ENCODE peak calls at places on chromosomes 16 and 17, in ten cellular contexts. J is spleen, B is sigmoid colon, T is prostate gland, G is transverse colon, F is Panc1, C is breast epithelium, A is GM23338, D is upper lobe of left lung, Q is HL-60. E is an unnamed sample.

GRCh38 chr17:52207786-52208185 is 49.3 kb upstream of the CA10 start:
- DNase-seq in Q (no peak), J (no peak), D (no peak), T (no peak), G (no peak), C (no peak), A (no peak), F (no peak), B (no peak), E (no peak)

GRCh38 chr16:24035127-24035842 is 199.5 kb downstream of the PRKCB start:
- DNase-seq in C (no peak), D (peak), Q (no peak), A (no peak), F (no peak), G (peak), J (peak), T (no peak), B (no peak), E (no peak)

GRCh38 chr16:69712277-69712676 is 14.1 kb downstream of the NQO1 start:
- DNase-seq in B (no peak), C (peak), F (no peak), A (no peak), D (no peak), Q (no peak), T (no peak), G (no peak), J (no peak), E (no peak)

GRCh38 chr17:10836145-10836544 is 1.7 kb downstream of the PIRT start:
- DNase-seq in T (no peak), J (no peak), C (no peak), A (no peak), B (no peak), D (no peak), F (no peak), G (no peak), Q (no peak), E (no peak)

GRCh38 chr17:18161226-18162094 is 22.2 kb upstream of the ALKBH5 start:
- DNase-seq in Q (no peak), F (no peak), C (no peak), B (no peak), G (no peak), T (no peak), A (no peak), D (no peak), J (no peak), E (no peak)

GRCh38 chr17:9079461-9080103 is 58.3 kb downstream of the NTN1 start:
- DNase-seq in A (no peak), G (no peak), Q (peak), C (no peak), F (no peak), T (no peak), J (no peak), D (no peak), B (no peak), E (no peak)

GRCh38 chr17:62067165-62068145 is 2.4 kb upstream of the MED13 start:
- DNase-seq in Q (no peak), F (no peak), J (no peak), B (no peak), D (no peak), A (peak), T (no peak), C (no peak), G (no peak), E (no peak)

GRCh38 chr17:78362671-78363070 is 2.8 kb upstream of the SOCS3 start:
- DNase-seq in T (no peak), D (no peak), F (no peak), Q (no peak), B (no peak), A (peak), G (no peak), J (no peak), C (no peak), E (no peak)

GRCh38 chr16:70454221-70455034 is at the start of gene FCSK:
- DNase-seq in B (peak), Q (peak), A (peak), G (peak), C (no peak), T (peak), F (no peak), J (peak), D (peak), E (no peak)

GRCh38 chr16:47731252-47731651 is 270.1 kb downstream of the PHKB start:
- DNase-seq in J (no peak), D (no peak), Q (no peak), F (no peak), A (no peak), B (no peak), T (no peak), G (no peak), C (peak), E (no peak)

GRCh38 chr17:67995568-67996191 is 589 bp downstream of the C17orf58 start:
- DNase-seq in A (peak), Q (no peak), F (no peak), J (peak), T (peak), G (peak), C (no peak), D (peak), B (peak), E (peak)

GRCh38 chr16:10824111-10824893 is 5.7 kb upstream of the TVP23A start:
- DNase-seq in G (peak), F (no peak), Q (no peak), A (no peak), J (no peak), B (no peak), C (no peak), D (no peak), T (peak), E (no peak)

GRCh38 chr16:3188925-3189825 is 1.2 kb downstream of the OR1F1 start:
- DNase-seq in G (no peak), C (no peak), J (peak), A (peak), F (peak), D (no peak), B (no peak), Q (no peak), T (no peak), E (no peak)

GRCh38 chr17:55458977-55459376 is 37.3 kb upstream of the MMD start:
- DNase-seq in C (no peak), A (no peak), D (no peak), F (no peak), Q (no peak), G (no peak), B (no peak), J (no peak), T (no peak), E (no peak)

GRCh38 chr17:42748202-42748905 is 3.5 kb upstream of the EZH1 start:
- DNase-seq in Q (no peak), T (no peak), G (no peak), J (peak), B (peak), D (no peak), C (no peak), F (no peak), A (no peak), E (no peak)

GRCh38 chr17:68182016-68182315 is 65.9 kb upstream of the AMZ2 start:
- DNase-seq in D (no peak), A (no peak), J (no peak), F (no peak), C (no peak), Q (no peak), B (no peak), G (no peak), T (no peak), E (no peak)

GRCh38 chr16:47815655-47816054 is 340.1 kb downstream of the ABCC12 start:
- DNase-seq in B (no peak), D (no peak), J (no peak), F (no peak), A (no peak), G (no peak), C (no peak), Q (no peak), T (no peak), E (no peak)

GRCh38 chr17:2712300-2713043 is 908 bp upstream of the CLUH start:
- DNase-seq in T (no peak), G (no peak), Q (no peak), D (no peak), C (no peak), F (no peak), A (peak), J (no peak), B (peak), E (peak)

GRCh38 chr16:47726031-47726675 is 265.0 kb downstream of the PHKB start:
- DNase-seq in B (no peak), G (no peak), J (no peak), Q (no peak), F (no peak), T (no peak), A (no peak), D (no peak), C (no peak), E (no peak)

GRCh38 chr17:74190154-74190553 is 13.3 kb upstream of the RPL38 start:
- DNase-seq in T (no peak), J (no peak), D (no peak), B (no peak), C (no peak), G (no peak), A (peak), F (no peak), Q (peak), E (no peak)

GRCh38 chr17:40061532-40062038 is 1.2 kb upstream of the THRA start:
- DNase-seq in C (no peak), Q (no peak), G (peak), J (peak), T (no peak), F (no peak), A (no peak), D (peak), B (no peak), E (no peak)

GRCh38 chr17:58476812-58477211 is 11.4 kb downstream of the HSF5 start:
- DNase-seq in C (no peak), A (peak), J (no peak), D (peak), B (no peak), G (no peak), Q (no peak), T (no peak), F (no peak), E (no peak)

GRCh38 chr17:51709867-51710266 is 448.6 kb downstream of the CA10 start:
- DNase-seq in C (no peak), F (no peak), B (no peak), Q (no peak), G (no peak), J (no peak), T (no peak), D (no peak), A (no peak), E (no peak)

GRCh38 chr17:14359251-14359939 is 58.5 kb downstream of the HS3ST3B1 start:
- DNase-seq in J (peak), A (no peak), D (peak), Q (peak), F (no peak), C (no peak), B (no peak), T (no peak), G (no peak), E (no peak)

GRCh38 chr16:64455275-64455674 is 666.6 kb downstream of the CDH11 start:
- DNase-seq in A (no peak), J (no peak), T (no peak), F (no peak), C (no peak), G (no peak), B (no peak), Q (no peak), D (no peak), E (no peak)

GRCh38 chr17:6703751-6704150 is 9.4 kb downstream of the SLC13A5 start:
- DNase-seq in T (no peak), A (no peak), F (no peak), C (no peak), J (no peak), D (peak), B (peak), G (no peak), Q (no peak), E (no peak)

GRCh38 chr17:50785942-50786570 is 18.7 kb upstream of the ANKRD40CL start:
- DNase-seq in C (peak), G (no peak), F (no peak), Q (no peak), J (no peak), D (no peak), T (peak), A (no peak), B (no peak), E (no peak)

GRCh38 chr16:80827007-80827406 is 22.6 kb upstream of the CDYL2 start:
- DNase-seq in T (no peak), D (no peak), G (no peak), A (no peak), B (no peak), C (no peak), F (no peak), J (no peak), Q (no peak), E (no peak)

GRCh38 chr17:61463068-61463980 is 11.1 kb downstream of the TBX4 start:
- DNase-seq in A (peak), G (no peak), T (no peak), D (peak), C (no peak), J (peak), Q (no peak), F (no peak), B (peak), E (no peak)

GRCh38 chr16:27169511-27170071 is 33.7 kb upstream of the KDM8 start:
- DNase-seq in G (peak), C (no peak), B (no peak), T (no peak), D (no peak), J (no peak), A (peak), Q (peak), F (no peak), E (no peak)

GRCh38 chr17:65850486-65850885 is 289.0 kb upstream of the AXIN2 start:
- DNase-seq in Q (peak), C (no peak), F (no peak), D (no peak), A (no peak), J (no peak), T (no peak), G (no peak), B (no peak), E (no peak)

GRCh38 chr17:41667280-41668008 is 21.2 kb upstream of the EIF1 start:
- DNase-seq in A (no peak), Q (no peak), D (no peak), J (peak), F (no peak), B (peak), G (no peak), T (no peak), C (no peak), E (no peak)

GRCh38 chr16:22092143-22092933 is at the start of gene VWA3A:
- DNase-seq in T (no peak), Q (no peak), B (no peak), D (no peak), J (no peak), G (no peak), A (peak), F (no peak), C (no peak), E (no peak)

GRCh38 chr16:31461201-31461920 is 2.1 kb downstream of the ARMC5 start:
- DNase-seq in G (no peak), F (no peak), D (no peak), C (no peak), Q (no peak), T (no peak), J (peak), B (peak), A (no peak), E (peak)

GRCh38 chr16:31458073-31458834 is 1.0 kb upstream of the ARMC5 start:
- DNase-seq in T (no peak), C (peak), F (no peak), Q (peak), A (peak), J (peak), B (peak), G (peak), D (peak), E (no peak)

GRCh38 chr16:31460582-31461002 is 1.3 kb downstream of the ARMC5 start:
- DNase-seq in B (peak), T (no peak), F (no peak), D (no peak), C (no peak), Q (peak), A (peak), G (no peak), J (peak), E (no peak)

GRCh38 chr16:31458835-31459721 is at the start of gene ARMC5:
- DNase-seq in J (peak), D (peak), Q (peak), F (peak), C (peak), G (peak), T (peak), A (peak), B (peak), E (peak)

GRCh38 chr16:31459722-31460581 is 651 bp downstream of the ARMC5 start:
- DNase-seq in D (peak), F (peak), C (peak), J (peak), G (peak), Q (peak), T (peak), A (peak), B (peak), E (peak)
- TF ChIP-seq POLR2AphosphoS5 in D (peak), F (no peak), C (peak), J (no peak), G (peak), Q (no peak), T (peak), A (no peak), B (peak), E (no peak)

DNA sequence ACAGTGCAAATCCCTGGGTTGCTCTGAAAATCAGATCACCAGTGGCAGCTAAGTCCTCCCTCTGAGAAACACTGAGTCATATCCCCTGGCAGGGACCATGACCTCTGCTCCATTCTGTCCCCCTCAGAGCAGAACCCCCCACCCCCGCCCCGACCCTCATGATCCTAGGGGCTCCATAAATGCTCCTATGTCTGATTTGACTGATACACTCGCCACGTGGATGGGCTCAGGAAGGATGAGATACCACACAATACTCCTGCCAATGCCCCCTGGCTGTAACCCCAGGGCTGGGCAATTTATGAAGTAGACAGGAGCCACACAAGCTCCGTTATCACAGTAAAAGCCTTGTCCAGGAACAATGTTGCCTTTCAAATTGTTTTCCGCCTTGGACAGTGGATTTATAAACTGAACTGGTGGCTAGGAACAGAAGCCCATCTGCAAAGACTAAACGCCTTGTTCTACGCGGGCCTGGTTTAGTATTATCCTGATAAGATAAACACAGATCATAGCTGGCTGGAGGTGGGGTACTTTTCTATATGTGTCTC is 394.8 kb downstream of the SLC39A11 start:
- DNase-seq in D (no peak), Q (no peak), C (no peak), F (no peak), A (no peak), G (no peak), J (no peak), T (no peak), B (no peak), E (no peak)
- TF ChIP-seq POLR2AphosphoS5 in D (peak), Q (no peak), C (no peak), F (no peak), A (no peak), G (no peak), J (no peak), T (no peak), B (no peak), E (no peak)

DNA sequence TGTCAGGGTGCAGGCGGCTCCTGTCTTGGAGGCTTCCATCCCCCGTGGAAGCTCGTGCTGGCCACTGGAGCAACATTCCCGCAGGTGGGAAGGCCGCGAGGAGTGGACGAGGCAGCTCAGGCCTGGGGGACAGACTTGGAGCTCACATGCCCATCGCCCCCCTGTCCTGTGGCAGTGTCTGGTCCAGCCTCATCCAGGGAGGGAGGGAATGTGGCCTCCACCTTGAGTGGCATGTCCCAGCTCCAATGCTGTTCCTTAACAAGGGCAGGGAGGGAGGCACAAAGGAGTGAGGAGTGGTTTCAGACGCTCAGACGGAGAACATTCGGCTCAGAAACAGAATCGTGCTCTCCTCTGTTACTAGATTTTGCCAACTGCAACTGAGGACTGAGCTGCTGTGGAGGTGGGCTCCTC is 159.4 kb upstream of the CHMP6 start:
- DNase-seq in Q (no peak), A (peak), B (peak), F (no peak), J (no peak), G (peak), T (no peak), C (no peak), D (no peak), E (no peak)
- TF ChIP-seq POLR2AphosphoS5 in Q (no peak), A (no peak), B (peak), F (no peak), J (no peak), G (peak), T (peak), C (no peak), D (no peak), E (no peak)

GRCh38 chr16:62967606-62968005 is 931.4 kb upstream of the CDH8 start:
- DNase-seq in D (no peak), B (no peak), A (no peak), F (no peak), C (no peak), G (no peak), Q (no peak), J (no peak), T (no peak), E (no peak)
- TF ChIP-seq POLR2AphosphoS5 in D (no peak), B (no peak), A (no peak), F (no peak), C (no peak), G (no peak), Q (no peak), J (no peak), T (no peak), E (no peak)

GRCh38 chr17:1019451-1019850 is 22.5 kb downstream of the TIMM22 start:
- DNase-seq in C (no peak), F (no peak), J (no peak), T (no peak), Q (no peak), D (no peak), B (no peak), A (no peak), G (no peak), E (no peak)
- TF ChIP-seq POLR2AphosphoS5 in C (no peak), F (no peak), J (no peak), T (no peak), Q (no peak), D (no peak), B (no peak), A (no peak), G (no peak), E (no peak)

GRCh38 chr17:21538615-21539014 is 153.7 kb upstream of the KCNJ18 start:
- DNase-seq in Q (no peak), G (no peak), C (no peak), J (no peak), A (no peak), D (no peak), F (no peak), T (no peak), B (no peak), E (no peak)
- TF ChIP-seq POLR2AphosphoS5 in Q (no peak), G (no peak), C (no peak), J (no peak), A (no peak), D (no peak), F (no peak), T (no peak), B (no peak), E (no peak)

DNA sequence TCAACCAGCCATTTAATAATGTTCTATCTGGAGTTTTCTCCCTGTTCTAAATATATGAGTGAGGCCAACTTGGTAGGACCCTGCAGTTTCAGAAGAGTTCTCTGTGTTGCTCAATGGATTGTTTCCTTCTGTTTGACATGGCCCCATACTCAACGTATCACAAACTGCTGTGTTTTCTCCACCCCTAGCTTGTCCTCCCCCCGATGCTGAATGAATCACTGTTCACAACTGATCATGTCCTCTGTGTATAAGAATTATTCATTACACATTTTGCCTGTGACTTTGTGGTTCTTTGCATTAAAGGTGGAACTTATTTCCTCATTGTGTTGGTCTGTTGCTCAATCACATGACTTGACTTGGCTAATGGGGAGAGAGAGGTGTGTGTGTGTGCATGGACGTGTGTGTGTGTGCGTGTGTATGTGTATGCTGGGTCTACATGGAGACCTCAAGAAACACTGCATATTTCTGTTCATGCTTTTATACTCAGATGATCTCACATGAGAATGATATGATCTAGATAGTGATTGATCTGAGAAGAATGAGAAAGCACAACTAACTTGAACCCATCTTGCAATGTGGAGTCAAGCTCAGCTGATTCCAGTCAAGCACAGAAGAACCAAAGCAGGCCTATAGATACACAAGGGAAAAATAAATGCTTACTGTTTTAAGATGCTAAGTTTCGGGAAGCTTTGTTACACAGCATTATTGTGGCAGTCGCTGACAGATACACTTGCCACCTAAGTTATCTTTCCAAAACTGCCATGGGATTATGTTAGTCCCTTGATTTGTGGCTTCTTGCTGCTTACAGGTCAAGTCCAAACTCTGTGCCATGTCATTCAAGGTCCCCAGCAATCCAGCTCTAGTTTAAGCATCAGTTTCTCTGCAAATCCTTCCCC is 167.8 kb upstream of the ZFHX3 start:
- DNase-seq in Q (no peak), C (no peak), J (no peak), F (no peak), A (no peak), T (no peak), B (no peak), D (no peak), G (no peak), E (no peak)
- TF ChIP-seq POLR2AphosphoS5 in Q (no peak), C (no peak), J (no peak), F (no peak), A (no peak), T (no peak), B (peak), D (no peak), G (peak), E (no peak)

E was measured in suprapubic skin.